ENCODE peak calls at places on chromosomes 1 and 21, in seven cellular contexts. L, T, W, H, K, X and S are unnamed samples. For H3K36me3, the result is how much of the 10 kb centered on the place peaks cover.

GRCh38 chr1:53321366-53321765 is 6.5 kb downstream of the LRP8 start:
- DNase-seq in T (no peak), K (no peak), L (no peak), W (no peak), X (no peak), H (no peak), S (no peak)

GRCh38 chr1:56526571-56527174 is 52.7 kb downstream of the PLPP3 start:
- DNase-seq in W (no peak), H (no peak), X (no peak), K (peak), L (peak), T (no peak), S (no peak)

GRCh38 chr1:25948641-25949040 is 42.4 kb upstream of the STMN1 start:
- DNase-seq in H (no peak), T (no peak), X (no peak), K (no peak), W (no peak), L (no peak), S (no peak)

GRCh38 chr1:38835230-38835827 is 24.2 kb downstream of the RRAGC start:
- DNase-seq in X (peak), W (peak), L (peak), H (peak), T (peak), K (peak), S (peak)

GRCh38 chr1:167776151-167776550 is 54.4 kb downstream of the MPZL1 start:
- DNase-seq in X (no peak), W (no peak), K (no peak), H (no peak), L (no peak), T (no peak), S (no peak)

GRCh38 chr1:48526045-48526714 is 54.2 kb upstream of the SPATA6 start:
- DNase-seq in T (no peak), W (no peak), K (peak), X (peak), H (peak), L (peak), S (peak)

GRCh38 chr1:85315789-85316188 is 39.4 kb upstream of the BCL10 start:
- DNase-seq in X (no peak), L (no peak), T (no peak), K (no peak), H (peak), W (no peak), S (no peak)

GRCh38 chr1:12383786-12384185 is 154.0 kb downstream of the VPS13D start:
- DNase-seq in X (no peak), W (no peak), H (no peak), L (no peak), K (no peak), T (no peak), S (no peak)

GRCh38 chr1:241848680-241849344 is 808 bp downstream of the EXO1 start:
- DNase-seq in T (no peak), W (no peak), H (no peak), X (no peak), K (no peak), L (no peak), S (no peak)

GRCh38 chr1:19028110-19028509 is 71.6 kb upstream of the IFFO2 start:
- DNase-seq in W (no peak), H (no peak), T (no peak), K (no peak), L (no peak), X (no peak), S (peak)

GRCh38 chr21:31660134-31660565 is 657 bp downstream of the SOD1 start:
- DNase-seq in W (peak), K (peak), H (peak), T (no peak), X (no peak), L (peak), S (peak)

GRCh38 chr1:206579747-206580437 is 32.4 kb downstream of the EIF2D start:
- DNase-seq in W (peak), T (no peak), X (peak), L (peak), K (peak), H (no peak), S (peak)

GRCh38 chr1:217924924-217925323 is 293.8 kb downstream of the SPATA17 start:
- DNase-seq in W (no peak), H (no peak), K (no peak), T (no peak), X (no peak), L (no peak), S (no peak)

GRCh38 chr21:34166468-34166867 is 93.1 kb downstream of the MRPS6 start:
- DNase-seq in T (no peak), K (no peak), W (no peak), H (peak), X (no peak), L (no peak), S (no peak)

GRCh38 chr1:119330062-119330939 is 38.3 kb upstream of the HAO2 start:
- DNase-seq in X (no peak), W (no peak), H (no peak), K (no peak), T (no peak), L (no peak), S (no peak)

GRCh38 chr1:85448358-85448757 is 16.6 kb downstream of the DDAH1 start:
- DNase-seq in K (no peak), W (no peak), L (no peak), T (no peak), H (peak), X (no peak), S (no peak)

GRCh38 chr1:168082008-168082876 is 54.5 kb downstream of the GPR161 start:
- DNase-seq in K (peak), L (peak), X (peak), H (peak), T (peak), W (peak), S (peak)

GRCh38 chr21:39659070-39659815 is 46.5 kb downstream of the B3GALT5 start:
- DNase-seq in T (no peak), L (no peak), X (no peak), W (no peak), K (no peak), H (no peak), S (peak)

GRCh38 chr21:39660191-39660590 is 47.5 kb downstream of the B3GALT5 start:
- DNase-seq in X (peak), K (peak), L (peak), W (no peak), T (no peak), H (peak), S (peak)

GRCh38 chr21:39661121-39661520 is 48.4 kb downstream of the B3GALT5 start:
- DNase-seq in H (no peak), X (no peak), K (no peak), T (no peak), W (no peak), L (no peak), S (peak)

GRCh38 chr21:39661740-39662139 is 49.0 kb downstream of the B3GALT5 start:
- DNase-seq in X (no peak), L (no peak), K (no peak), T (no peak), H (no peak), W (no peak), S (peak)

GRCh38 chr21:39660596-39660995 is 47.9 kb downstream of the B3GALT5 start:
- DNase-seq in X (peak), H (peak), K (peak), T (no peak), W (no peak), L (peak), S (peak)
- H3K36me3 ChIP-seq in X (under half), H (under half), K (under half), T (under half), W (under half), L (under half), S (under half)

DNA sequence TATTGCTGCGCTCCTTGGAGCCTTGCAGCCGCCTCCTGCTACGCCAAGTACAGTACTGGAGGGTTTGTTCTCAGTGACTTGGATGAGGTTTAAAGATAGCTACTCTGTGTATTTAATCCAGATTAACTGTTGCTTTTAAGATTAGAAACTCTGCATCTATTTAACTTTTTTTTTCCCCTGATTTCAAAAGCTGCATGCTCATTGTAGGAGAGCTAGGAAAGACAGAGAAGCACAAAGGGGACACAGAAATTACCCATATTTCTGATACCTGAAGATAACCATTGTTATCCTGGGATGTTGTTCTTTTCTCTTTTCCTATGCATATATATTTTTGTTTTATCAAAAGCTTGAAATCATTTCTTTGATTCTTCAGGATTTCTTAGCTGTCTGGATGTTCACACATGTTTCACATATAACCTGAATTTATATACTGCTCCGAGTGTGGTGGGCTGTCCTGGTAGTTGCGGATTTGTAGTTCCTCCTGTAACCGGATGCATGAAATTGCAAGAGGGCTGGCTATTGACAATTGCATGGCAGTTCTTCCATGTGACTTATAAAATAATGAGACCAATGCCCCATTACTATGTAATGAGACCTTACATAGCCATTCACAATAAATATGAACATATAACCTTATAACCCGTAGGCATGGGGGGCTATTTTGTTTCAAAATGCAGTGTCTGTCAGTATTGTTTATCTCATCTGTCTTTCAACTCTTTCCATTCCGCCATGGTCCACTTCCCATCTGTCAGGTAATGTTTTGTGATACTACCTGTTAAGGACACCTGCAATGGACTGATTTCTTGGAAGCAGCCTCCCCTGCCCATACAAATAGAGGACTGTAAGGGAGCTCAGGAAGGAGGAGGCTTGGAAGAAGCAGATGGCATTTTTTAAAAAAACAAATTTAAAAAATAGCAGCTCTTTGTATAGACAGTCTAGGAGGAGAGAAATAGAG is 1.4 kb downstream of the RAVER2 start:
- DNase-seq in K (peak), T (peak), H (no peak), W (peak), L (peak), X (no peak), S (peak)
- H3K36me3 ChIP-seq in K (under half), T (under half), H (under half), W (under half), L (under half), X (under half), S (under half)

GRCh38 chr1:200857804-200858203 is 15.0 kb upstream of the GPR25 start:
- DNase-seq in L (no peak), K (no peak), H (peak), W (no peak), X (no peak), T (no peak), S (no peak)
- H3K36me3 ChIP-seq in L (under half), K (under half), H (under half), W (under half), X (under half), T (under half), S (under half)

DNA sequence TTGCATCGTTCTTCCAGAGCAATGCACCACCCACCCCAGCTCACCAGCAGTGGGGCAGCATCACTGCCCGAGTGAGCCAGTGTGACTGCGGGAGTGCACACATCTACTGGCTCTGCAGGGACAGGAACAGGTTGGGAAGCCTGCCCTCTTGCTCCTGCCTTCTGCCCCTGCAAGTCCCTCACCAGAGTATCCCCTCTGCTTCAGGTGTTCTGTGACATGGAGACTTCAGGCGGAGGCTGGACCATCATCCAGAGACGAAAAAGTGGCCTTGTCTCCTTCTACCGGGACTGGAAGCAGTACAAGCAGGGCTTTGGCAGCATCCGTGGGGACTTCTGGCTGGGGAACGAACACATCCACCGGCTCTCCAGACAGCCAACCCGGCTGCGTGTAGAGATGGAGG is 4.2 kb downstream of the ANGPTL7 start:
- DNase-seq in L (no peak), H (no peak), T (no peak), X (no peak), W (no peak), K (no peak), S (no peak)
- H3K36me3 ChIP-seq in L (under half), H (under half), T (under half), X (under half), W (under half), K (under half), S (under half)

DNA sequence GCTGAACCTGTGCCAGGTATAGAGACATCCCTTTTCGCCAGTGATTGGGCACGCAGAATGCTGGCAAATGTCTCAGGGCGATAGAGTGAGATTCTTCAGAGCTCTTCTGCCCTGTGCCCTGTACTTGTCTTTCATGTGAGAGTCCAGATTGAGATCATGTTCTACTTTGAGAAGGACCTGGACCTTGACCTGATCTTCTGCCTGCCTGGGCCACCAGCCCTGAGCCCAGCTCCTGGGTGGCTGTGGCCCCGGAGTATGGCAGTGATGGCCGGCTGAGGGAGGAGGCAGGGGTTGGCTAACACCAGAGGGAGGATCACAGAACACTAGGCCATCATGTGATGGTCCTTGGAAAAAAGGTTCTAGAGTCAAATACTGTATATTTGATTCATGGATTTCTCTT is 13.8 kb downstream of the STRIP1 start:
- DNase-seq in W (no peak), K (no peak), T (no peak), X (no peak), L (peak), H (no peak), S (no peak)
- H3K36me3 ChIP-seq in W (under half), K (half or more), T (under half), X (under half), L (under half), H (under half), S (under half)